ENCODE peak calls at places on chromosomes 7 and 10, in nine cellular contexts. X is T-helper 1 cell, A is fibroblast of gingiva, H is B cell, Q is frontal cortex, O is AML-193, C is activated T-cell treated with anti-CD3 and anti-CD28 coated beads for 4 hours, N is COR-L47, Z is left colon. P is an unnamed sample.
A peak's percentile ranks its signal among the peaks of the same experiment; 100 is the strongest.

GRCh38 chr10:128078136-128078969 is 47.9 kb downstream of the MKI67 start:
- DNase-seq in X (no peak), A (peak; percentile 28), H (no peak), Q (no peak), O (peak; percentile 13), C (no peak), N (no peak), Z (peak; percentile 56), P (peak; percentile 51)

GRCh38 chr7:5429253-5429856 is 5.7 kb upstream of the TNRC18 start:
- DNase-seq in X (no peak), A (peak; percentile 47), H (no peak), Q (no peak), O (no peak), C (no peak), N (no peak), Z (peak; percentile 70), P (no peak)

GRCh38 chr10:124319926-124320391 is 98.8 kb downstream of the OAT start:
- DNase-seq in X (no peak), A (peak; percentile 99), H (no peak), Q (no peak), O (no peak), C (no peak), N (no peak), Z (no peak), P (no peak)

GRCh38 chr10:75332081-75332480 is 69.5 kb downstream of the ZNF503 start:
- DNase-seq in X (no peak), A (no peak), H (no peak), Q (no peak), O (no peak), C (no peak), N (no peak), Z (no peak), P (no peak)

GRCh38 chr7:80644054-80644453 is 5.6 kb downstream of the CD36 start:
- DNase-seq in X (no peak), A (no peak), H (no peak), Q (no peak), O (no peak), C (no peak), N (no peak), Z (no peak), P (no peak)

GRCh38 chr7:78279035-78279434 is 480.5 kb downstream of the PHTF2 start:
- DNase-seq in X (no peak), A (peak; percentile 48), H (no peak), Q (no peak), O (no peak), C (no peak), N (no peak), Z (no peak), P (peak; percentile 5)

GRCh38 chr10:110353244-110354119 is 48.8 kb upstream of the SMNDC1 start:
- DNase-seq in X (peak; percentile 70), A (peak; percentile 82), H (no peak), Q (no peak), O (no peak), C (no peak), N (no peak), Z (no peak), P (peak; percentile 33)

GRCh38 chr7:79137942-79138341 is 315.5 kb downstream of the MAGI2 start:
- DNase-seq in X (no peak), A (peak; percentile 34), H (no peak), Q (no peak), O (no peak), C (no peak), N (no peak), Z (no peak), P (peak; percentile 34)

GRCh38 chr10:115272482-115272881 is 179.3 kb downstream of the ATRNL1 start:
- DNase-seq in X (no peak), A (no peak), H (no peak), Q (no peak), O (no peak), C (no peak), N (no peak), Z (no peak), P (no peak)

GRCh38 chr7:97971120-97971989 is 18.6 kb downstream of the OCM2 start:
- DNase-seq in X (peak; percentile 61), A (peak; percentile 16), H (no peak), Q (peak; percentile 10), O (peak; percentile 17), C (peak; percentile 38), N (no peak), Z (peak; percentile 23), P (no peak)

GRCh38 chr7:10708447-10708846 is 265.2 kb upstream of the PHF14 start:
- DNase-seq in X (no peak), A (no peak), H (no peak), Q (no peak), O (no peak), C (no peak), N (peak; percentile 65), Z (no peak), P (no peak)

GRCh38 chr7:138328215-138328614 is 131.8 kb upstream of the TRIM24 start:
- DNase-seq in X (no peak), A (no peak), H (no peak), Q (no peak), O (no peak), C (no peak), N (no peak), Z (no peak), P (peak; percentile 26)

GRCh38 chr10:52746169-52746568 is 26.4 kb downstream of the MBL2 start:
- DNase-seq in X (no peak), A (no peak), H (no peak), Q (no peak), O (no peak), C (no peak), N (no peak), Z (no peak), P (no peak)

GRCh38 chr7:47568056-47568455 is 13.9 kb downstream of the TNS3 start:
- DNase-seq in X (no peak), A (no peak), H (no peak), Q (no peak), O (no peak), C (no peak), N (no peak), Z (no peak), P (no peak)

GRCh38 chr7:96135241-96135640 is 186.7 kb downstream of the SLC25A13 start:
- DNase-seq in X (no peak), A (no peak), H (no peak), Q (no peak), O (no peak), C (no peak), N (no peak), Z (no peak), P (no peak)

GRCh38 chr10:97805096-97805879 is 33.5 kb upstream of the SFRP5 start:
- DNase-seq in X (no peak), A (no peak), H (no peak), Q (no peak), O (no peak), C (no peak), N (peak; percentile 51), Z (no peak), P (no peak)

GRCh38 chr7:129376076-129376777 is 58.0 kb upstream of the STRIP2 start:
- DNase-seq in X (peak; percentile 80), A (peak; percentile 8), H (peak; percentile 57), Q (no peak), O (no peak), C (peak; percentile 31), N (peak; percentile 50), Z (peak; percentile 81), P (peak; percentile 26)

GRCh38 chr7:153354071-153354470 is 594.5 kb downstream of the ACTR3B start:
- DNase-seq in X (no peak), A (no peak), H (no peak), Q (no peak), O (peak; percentile 39), C (no peak), N (no peak), Z (no peak), P (no peak)

GRCh38 chr10:78964952-78965633 is 103.7 kb upstream of the ZMIZ1 start:
- DNase-seq in X (no peak), A (no peak), H (no peak), Q (peak; percentile 65), O (no peak), C (no peak), N (no peak), Z (no peak), P (peak; percentile 75)

GRCh38 chr7:16589895-16590294 is 55.7 kb downstream of the ANKMY2 start:
- DNase-seq in X (no peak), A (no peak), H (no peak), Q (no peak), O (no peak), C (no peak), N (no peak), Z (no peak), P (no peak)

GRCh38 chr10:71489077-71489476 is 92.4 kb downstream of the CDH23 start:
- DNase-seq in X (no peak), A (no peak), H (no peak), Q (no peak), O (no peak), C (no peak), N (no peak), Z (no peak), P (no peak)

GRCh38 chr7:106765727-106766355 is 99.2 kb upstream of the PIK3CG start:
- DNase-seq in X (no peak), A (no peak), H (no peak), Q (no peak), O (no peak), C (no peak), N (no peak), Z (no peak), P (no peak)

GRCh38 chr7:101940830-101941229 is 123.4 kb downstream of the CUX1 start:
- DNase-seq in X (no peak), A (no peak), H (no peak), Q (no peak), O (no peak), C (no peak), N (peak; percentile 56), Z (peak; percentile 63), P (no peak)

GRCh38 chr7:2663121-2663886 is 24.7 kb upstream of the AMZ1 start:
- DNase-seq in X (no peak), A (no peak), H (no peak), Q (no peak), O (no peak), C (no peak), N (no peak), Z (no peak), P (no peak)

GRCh38 chr7:73342645-73343044 is 14.7 kb downstream of the FKBP6 start:
- DNase-seq in X (no peak), A (peak; percentile 50), H (no peak), Q (peak; percentile 52), O (no peak), C (no peak), N (peak; percentile 31), Z (no peak), P (peak; percentile 69)

GRCh38 chr10:132848951-132849545 is 63.1 kb upstream of the NKX6-2 start:
- DNase-seq in X (no peak), A (no peak), H (no peak), Q (no peak), O (no peak), C (no peak), N (no peak), Z (no peak), P (no peak)

GRCh38 chr7:95501261-95501816 is 15.6 kb downstream of the ASB4 start:
- DNase-seq in X (peak; percentile 80), A (no peak), H (no peak), Q (no peak), O (no peak), C (no peak), N (no peak), Z (no peak), P (peak; percentile 1)

GRCh38 chr10:101952196-101952595 is 103.8 kb downstream of the ARMH3 start:
- DNase-seq in X (no peak), A (no peak), H (no peak), Q (no peak), O (no peak), C (no peak), N (no peak), Z (no peak), P (no peak)

GRCh38 chr10:50351483-50352146 is 100.3 kb upstream of the ASAH2 start:
- DNase-seq in X (no peak), A (no peak), H (no peak), Q (no peak), O (no peak), C (no peak), N (no peak), Z (no peak), P (no peak)

GRCh38 chr7:129122086-129122750 is 22.3 kb upstream of the TSPAN33 start:
- DNase-seq in X (no peak), A (no peak), H (no peak), Q (no peak), O (no peak), C (no peak), N (no peak), Z (no peak), P (no peak)

GRCh38 chr10:86047588-86047987 is 319.0 kb downstream of the GRID1 start:
- DNase-seq in X (peak; percentile 68), A (no peak), H (peak; percentile 19), Q (no peak), O (no peak), C (no peak), N (no peak), Z (no peak), P (no peak)